ENCODE peak calls at places on chromosomes 3 and 15, in nine cellular contexts. One of them, this sample, is unnamed.

GRCh38 chr15:78362716-78363426 is 22.7 kb downstream of the CRABP1 start:
- DNase-seq in EH: peak; percentile 63
- DNase-seq in caudate nucleus: no peak
- DNase-seq in AG09319: no peak
- DNase-seq in Ammon's horn: no peak
- DNase-seq in pancreas: no peak
- DNase-seq in Daoy: no peak
- DNase-seq in ovary: no peak
- DNase-seq in endothelial cell: no peak
- DNase-seq in this sample: no peak

GRCh38 chr3:58801541-58801940 is 135.0 kb upstream of the FAM3D start:
- DNase-seq in EH: no peak
- DNase-seq in caudate nucleus: no peak
- DNase-seq in AG09319: no peak
- DNase-seq in Ammon's horn: no peak
- DNase-seq in pancreas: no peak
- DNase-seq in Daoy: no peak
- DNase-seq in ovary: no peak
- DNase-seq in endothelial cell: no peak
- DNase-seq in this sample: no peak

GRCh38 chr3:107690522-107691138 is 167.9 kb downstream of the BBX start:
- DNase-seq in EH: peak; percentile 66
- DNase-seq in caudate nucleus: no peak
- DNase-seq in AG09319: peak; percentile 41
- DNase-seq in Ammon's horn: peak; percentile 59
- DNase-seq in pancreas: no peak
- DNase-seq in Daoy: peak; percentile 15
- DNase-seq in ovary: no peak
- DNase-seq in endothelial cell: no peak
- DNase-seq in this sample: peak; percentile 64

GRCh38 chr15:33132722-33133345 is 61.7 kb downstream of the FMN1 start:
- DNase-seq in EH: peak; percentile 77
- DNase-seq in caudate nucleus: no peak
- DNase-seq in AG09319: no peak
- DNase-seq in Ammon's horn: peak; percentile 46
- DNase-seq in pancreas: no peak
- DNase-seq in Daoy: peak; percentile 70
- DNase-seq in ovary: no peak
- DNase-seq in endothelial cell: peak; percentile 53
- DNase-seq in this sample: peak; percentile 61

GRCh38 chr15:68538291-68538690 is 40.5 kb upstream of the CORO2B start:
- DNase-seq in EH: no peak
- DNase-seq in caudate nucleus: no peak
- DNase-seq in AG09319: no peak
- DNase-seq in Ammon's horn: no peak
- DNase-seq in pancreas: no peak
- DNase-seq in Daoy: no peak
- DNase-seq in ovary: no peak
- DNase-seq in endothelial cell: no peak
- DNase-seq in this sample: no peak

GRCh38 chr15:25641762-25642161 is 202.9 kb upstream of the UBE3A start:
- DNase-seq in EH: no peak
- DNase-seq in caudate nucleus: no peak
- DNase-seq in AG09319: no peak
- DNase-seq in Ammon's horn: no peak
- DNase-seq in pancreas: no peak
- DNase-seq in Daoy: no peak
- DNase-seq in ovary: no peak
- DNase-seq in endothelial cell: no peak
- DNase-seq in this sample: no peak

GRCh38 chr15:35540885-35541284 is 5.1 kb downstream of the DPH6 start:
- DNase-seq in EH: peak; percentile 85
- DNase-seq in caudate nucleus: no peak
- DNase-seq in AG09319: no peak
- DNase-seq in Ammon's horn: no peak
- DNase-seq in pancreas: no peak
- DNase-seq in Daoy: no peak
- DNase-seq in ovary: no peak
- DNase-seq in endothelial cell: no peak
- DNase-seq in this sample: peak; percentile 74

GRCh38 chr3:155382396-155383042 is 89.0 kb upstream of the STRIT1 start:
- DNase-seq in EH: peak; percentile 77
- DNase-seq in caudate nucleus: no peak
- DNase-seq in AG09319: peak; percentile 39
- DNase-seq in Ammon's horn: peak; percentile 65
- DNase-seq in pancreas: peak; percentile 80
- DNase-seq in Daoy: peak; percentile 21
- DNase-seq in ovary: peak; percentile 37
- DNase-seq in endothelial cell: peak; percentile 89
- DNase-seq in this sample: peak; percentile 51

GRCh38 chr15:82272154-82272553 is 9.5 kb downstream of the SAXO2 start:
- DNase-seq in EH: no peak
- DNase-seq in caudate nucleus: no peak
- DNase-seq in AG09319: no peak
- DNase-seq in Ammon's horn: no peak
- DNase-seq in pancreas: no peak
- DNase-seq in Daoy: no peak
- DNase-seq in ovary: no peak
- DNase-seq in endothelial cell: no peak
- DNase-seq in this sample: no peak

GRCh38 chr15:73560501-73561117 is 72.6 kb downstream of the NPTN start:
- DNase-seq in EH: peak; percentile 71
- DNase-seq in caudate nucleus: no peak
- DNase-seq in AG09319: peak; percentile 32
- DNase-seq in Ammon's horn: peak; percentile 75
- DNase-seq in pancreas: no peak
- DNase-seq in Daoy: peak; percentile 52
- DNase-seq in ovary: no peak
- DNase-seq in endothelial cell: no peak
- DNase-seq in this sample: peak; percentile 90

GRCh38 chr15:69715205-69715604 is 262.6 kb downstream of the RPLP1 start:
- DNase-seq in EH: no peak
- DNase-seq in caudate nucleus: no peak
- DNase-seq in AG09319: no peak
- DNase-seq in Ammon's horn: no peak
- DNase-seq in pancreas: no peak
- DNase-seq in Daoy: no peak
- DNase-seq in ovary: no peak
- DNase-seq in endothelial cell: no peak
- DNase-seq in this sample: no peak

GRCh38 chr3:133426721-133427120 is 26.9 kb downstream of the BFSP2 start:
- DNase-seq in EH: peak; percentile 69
- DNase-seq in caudate nucleus: no peak
- DNase-seq in AG09319: no peak
- DNase-seq in Ammon's horn: no peak
- DNase-seq in pancreas: no peak
- DNase-seq in Daoy: peak; percentile 60
- DNase-seq in ovary: no peak
- DNase-seq in endothelial cell: no peak
- DNase-seq in this sample: peak; percentile 70

GRCh38 chr15:73699249-73700040 is 15.3 kb downstream of the CD276 start:
- DNase-seq in EH: no peak
- DNase-seq in caudate nucleus: no peak
- DNase-seq in AG09319: no peak
- DNase-seq in Ammon's horn: no peak
- DNase-seq in pancreas: no peak
- DNase-seq in Daoy: no peak
- DNase-seq in ovary: no peak
- DNase-seq in endothelial cell: no peak
- DNase-seq in this sample: no peak

GRCh38 chr3:138332472-138333073 is 2.9 kb upstream of the NME9 start:
- DNase-seq in EH: peak; percentile 51
- DNase-seq in caudate nucleus: no peak
- DNase-seq in AG09319: no peak
- DNase-seq in Ammon's horn: peak; percentile 52
- DNase-seq in pancreas: no peak
- DNase-seq in Daoy: no peak
- DNase-seq in ovary: no peak
- DNase-seq in endothelial cell: no peak
- DNase-seq in this sample: peak; percentile 66

GRCh38 chr3:124812291-124813265 is 74.6 kb downstream of the ITGB5 start:
- DNase-seq in EH: peak; percentile 96
- DNase-seq in caudate nucleus: no peak
- DNase-seq in AG09319: peak; percentile 84
- DNase-seq in Ammon's horn: no peak
- DNase-seq in pancreas: no peak
- DNase-seq in Daoy: peak; percentile 96
- DNase-seq in ovary: peak; percentile 72
- DNase-seq in endothelial cell: no peak
- DNase-seq in this sample: peak; percentile 97

GRCh38 chr3:4979401-4980228 is at the start of gene BHLHE40:
- DNase-seq in EH: no peak
- DNase-seq in caudate nucleus: no peak
- DNase-seq in AG09319: no peak
- DNase-seq in Ammon's horn: peak; percentile 28
- DNase-seq in pancreas: peak; percentile 87
- DNase-seq in Daoy: no peak
- DNase-seq in ovary: peak; percentile 57
- DNase-seq in endothelial cell: peak; percentile 64
- DNase-seq in this sample: peak; percentile 59

GRCh38 chr3:139310474-139310933 is 33.3 kb upstream of the MRPS22 start:
- DNase-seq in EH: peak; percentile 99
- DNase-seq in caudate nucleus: no peak
- DNase-seq in AG09319: peak; percentile 62
- DNase-seq in Ammon's horn: no peak
- DNase-seq in pancreas: no peak
- DNase-seq in Daoy: peak; percentile 84
- DNase-seq in ovary: no peak
- DNase-seq in endothelial cell: no peak
- DNase-seq in this sample: peak; percentile 84

GRCh38 chr15:89766357-89767311 is 9.5 kb upstream of the MESP2 start:
- DNase-seq in EH: no peak
- DNase-seq in caudate nucleus: no peak
- DNase-seq in AG09319: no peak
- DNase-seq in Ammon's horn: no peak
- DNase-seq in pancreas: no peak
- DNase-seq in Daoy: no peak
- DNase-seq in ovary: no peak
- DNase-seq in endothelial cell: no peak
- DNase-seq in this sample: no peak

GRCh38 chr3:170205302-170205701 is 16.9 kb upstream of the PRKCI start:
- DNase-seq in EH: peak; percentile 20
- DNase-seq in caudate nucleus: no peak
- DNase-seq in AG09319: peak; percentile 35
- DNase-seq in Ammon's horn: no peak
- DNase-seq in pancreas: no peak
- DNase-seq in Daoy: no peak
- DNase-seq in ovary: no peak
- DNase-seq in endothelial cell: no peak
- DNase-seq in this sample: no peak

GRCh38 chr3:65915477-65915876 is 123.2 kb downstream of the MAGI1 start:
- DNase-seq in EH: no peak
- DNase-seq in caudate nucleus: no peak
- DNase-seq in AG09319: no peak
- DNase-seq in Ammon's horn: no peak
- DNase-seq in pancreas: no peak
- DNase-seq in Daoy: no peak
- DNase-seq in ovary: no peak
- DNase-seq in endothelial cell: no peak
- DNase-seq in this sample: no peak

GRCh38 chr15:83559310-83559966 is 94.5 kb upstream of the ADAMTSL3 start:
- DNase-seq in EH: peak; percentile 64
- DNase-seq in caudate nucleus: peak; percentile 80
- DNase-seq in AG09319: peak; percentile 29
- DNase-seq in Ammon's horn: peak; percentile 89
- DNase-seq in pancreas: no peak
- DNase-seq in Daoy: peak; percentile 42
- DNase-seq in ovary: peak; percentile 46
- DNase-seq in endothelial cell: peak; percentile 68
- DNase-seq in this sample: peak; percentile 57

GRCh38 chr15:49313650-49314049 is 109.4 kb upstream of the FGF7 start:
- DNase-seq in EH: peak; percentile 89
- DNase-seq in caudate nucleus: no peak
- DNase-seq in AG09319: peak; percentile 64
- DNase-seq in Ammon's horn: no peak
- DNase-seq in pancreas: no peak
- DNase-seq in Daoy: no peak
- DNase-seq in ovary: no peak
- DNase-seq in endothelial cell: no peak
- DNase-seq in this sample: peak; percentile 90

GRCh38 chr3:12232785-12233317 is 56.0 kb upstream of the PPARG start:
- DNase-seq in EH: no peak
- DNase-seq in caudate nucleus: no peak
- DNase-seq in AG09319: no peak
- DNase-seq in Ammon's horn: no peak
- DNase-seq in pancreas: no peak
- DNase-seq in Daoy: no peak
- DNase-seq in ovary: no peak
- DNase-seq in endothelial cell: no peak
- DNase-seq in this sample: no peak

GRCh38 chr3:134357261-134357913 is 16.9 kb downstream of the AMOTL2 start:
- DNase-seq in EH: no peak
- DNase-seq in caudate nucleus: no peak
- DNase-seq in AG09319: no peak
- DNase-seq in Ammon's horn: no peak
- DNase-seq in pancreas: no peak
- DNase-seq in Daoy: no peak
- DNase-seq in ovary: no peak
- DNase-seq in endothelial cell: no peak
- DNase-seq in this sample: no peak

This sample was measured in fibroblast of lung.